ENCODE peak calls at places on chromosomes 2 and 18, in six cellular contexts. F is adipocyte; A is adrenal gland; K is A549; W is IMR-90; Q is CD8-positive, alpha-beta memory T cell. L is an unnamed sample.

GRCh38 chr2:64914247-64914646 is 75.0 kb upstream of the SLC1A4 start:
- DNase-seq in A (no peak), K (no peak), W (no peak), F (no peak), Q (no peak), L (no peak)

GRCh38 chr2:47265751-47266231 is 110.7 kb upstream of the STPG4 start:
- DNase-seq in A (no peak), F (no peak), K (no peak), Q (no peak), W (no peak), L (peak; percentile 88)

GRCh38 chr2:86298411-86299390 is 38.7 kb downstream of the REEP1 start:
- DNase-seq in F (peak; percentile 4), A (peak; percentile 24), Q (no peak), W (no peak), K (peak; percentile 65), L (no peak)

GRCh38 chr2:216426166-216426777 is 14.0 kb downstream of the SMARCAL1 start:
- DNase-seq in Q (no peak), A (no peak), F (peak; percentile 18), K (no peak), W (no peak), L (no peak)

GRCh38 chr2:54572636-54573531 is 116.8 kb downstream of the SPTBN1 start:
- DNase-seq in A (no peak), F (no peak), W (peak; percentile 91), Q (peak; percentile 29), K (no peak), L (no peak)

GRCh38 chr2:49251766-49252165 is 97.5 kb upstream of the FSHR start:
- DNase-seq in F (peak; percentile 57), W (peak; percentile 77), A (no peak), Q (no peak), K (no peak), L (no peak)

GRCh38 chr18:4236940-4237686 is 218.0 kb downstream of the DLGAP1 start:
- DNase-seq in F (no peak), Q (no peak), W (no peak), A (no peak), K (no peak), L (no peak)

GRCh38 chr2:11833601-11834000 is 87.2 kb downstream of the LPIN1 start:
- DNase-seq in F (peak; percentile 45), A (no peak), Q (no peak), W (peak; percentile 64), K (no peak), L (peak; percentile 47)

GRCh38 chr2:120625865-120626560 is 109.7 kb upstream of the GLI2 start:
- DNase-seq in F (no peak), W (no peak), K (no peak), Q (no peak), A (no peak), L (no peak)

DNA sequence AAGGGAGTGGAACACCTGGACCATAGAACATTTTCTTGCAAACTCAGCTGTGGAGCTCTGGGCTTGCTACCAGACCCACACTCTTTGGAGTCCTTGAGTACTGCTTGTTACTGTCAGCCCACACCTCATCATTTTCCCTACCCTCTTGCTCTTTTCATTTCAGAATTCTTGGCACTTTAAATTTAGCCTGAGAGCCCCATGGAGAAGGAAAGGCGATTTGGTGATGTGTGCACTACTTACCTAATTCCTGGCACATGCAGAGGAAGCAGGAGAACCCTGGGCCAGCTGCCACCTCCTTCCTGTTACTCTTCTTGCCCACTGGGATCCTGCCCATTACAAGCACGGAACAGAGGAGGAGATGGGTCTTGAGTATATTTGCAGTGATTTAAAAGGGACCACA is 31.8 kb downstream of the TMEM178A start:
- DNase-seq in A (no peak), K (no peak), W (peak; percentile 3), Q (no peak), F (no peak), L (peak; percentile 11)
- H3K4me1 ChIP-seq in A (no peaks in the 10 kb centered on the region), K (no peaks in the 10 kb centered on the region), W (peaks cover 10% of the 10 kb centered on the region), Q (no peaks in the 10 kb centered on the region), F (peaks cover 9% of the 10 kb centered on the region), L (peaks cover 10% of the 10 kb centered on the region)

GRCh38 chr2:154681741-154682140 is 16.8 kb upstream of the KCNJ3 start:
- DNase-seq in A (no peak), W (no peak), Q (no peak), F (no peak), K (no peak), L (no peak)
- H3K4me3 ChIP-seq in A (no peak overlapping the region), W (no peak overlapping the region), Q (no peak overlapping the region), F (no peak overlapping the region), K (no peak overlapping the region), L (no peak overlapping the region)

GRCh38 chr2:171320208-171320621 is 113.6 kb downstream of the METTL8 start:
- DNase-seq in K (no peak), Q (no peak), W (no peak), F (no peak), A (no peak), L (no peak)
- H3K4me1 ChIP-seq in K (no peaks in the 10 kb centered on the region), Q (peaks cover 15% of the 10 kb centered on the region), W (peaks cover 8% of the 10 kb centered on the region), F (peaks cover 10% of the 10 kb centered on the region), A (peaks cover 13% of the 10 kb centered on the region), L (peaks cover 22% of the 10 kb centered on the region)

GRCh38 chr2:30217644-30218361 is 13.5 kb upstream of the LBH start:
- DNase-seq in A (no peak), W (no peak), K (no peak), Q (no peak), F (no peak), L (no peak)
- H3K4me3 ChIP-seq in A (no peak overlapping the region), W (no peak overlapping the region), K (no peak overlapping the region), Q (no peak overlapping the region), F (no peak overlapping the region), L (no peak overlapping the region)

GRCh38 chr2:217945530-217945929 is 57.3 kb downstream of the TNS1 start:
- DNase-seq in A (peak; percentile 9), W (no peak), F (no peak), Q (no peak), K (no peak), L (no peak)
- H3K4me1 ChIP-seq in A (peaks cover 79% of the 10 kb centered on the region), W (peaks cover 32% of the 10 kb centered on the region), F (peaks cover 70% of the 10 kb centered on the region), Q (no peaks in the 10 kb centered on the region), K (peaks cover 33% of the 10 kb centered on the region), L (peaks cover 11% of the 10 kb centered on the region)

DNA sequence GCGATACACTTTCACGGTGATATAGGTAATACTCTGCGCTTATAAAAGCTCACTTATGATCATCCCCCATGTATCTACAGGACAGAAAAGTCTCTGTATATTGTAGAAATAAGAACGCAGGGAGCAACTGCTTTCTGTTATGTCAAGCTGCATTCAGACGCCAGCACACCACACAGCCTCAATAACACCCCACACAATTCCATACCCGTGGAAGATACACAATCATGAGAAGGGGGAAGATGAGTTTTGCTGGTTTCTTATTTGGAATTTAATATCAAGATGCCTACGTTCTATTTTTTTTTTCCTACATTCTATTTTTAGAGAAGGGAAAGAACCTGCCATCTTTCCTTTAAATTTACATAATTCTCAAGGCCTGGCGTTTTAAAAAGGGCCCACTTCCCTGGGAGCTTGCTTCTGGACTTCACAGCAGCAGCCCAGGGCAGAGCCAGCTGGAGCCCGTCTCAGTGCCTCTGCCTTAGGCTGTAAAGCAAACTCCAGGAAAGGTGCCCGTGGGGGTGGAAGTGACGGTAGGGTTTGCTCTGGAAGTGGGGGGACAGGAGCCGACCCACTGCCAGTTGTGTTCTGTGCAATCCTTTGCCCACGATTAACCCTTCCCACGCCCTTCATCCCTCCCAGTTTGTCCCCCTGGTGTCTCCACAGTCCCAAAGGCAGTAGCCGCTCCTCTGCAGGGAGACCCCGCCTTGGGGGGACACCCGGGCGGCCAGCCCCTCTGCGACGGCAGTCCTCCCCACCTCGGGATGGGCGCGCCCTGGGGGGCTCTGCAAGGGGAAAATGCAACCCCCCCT is 5.3 kb downstream of the PTGR3 start:
- DNase-seq in Q (no peak), F (peak; percentile 59), A (no peak), W (peak; percentile 52), K (no peak), L (no peak)
- H3K4me3 ChIP-seq in Q (no peak overlapping the region), F (peak overlapping the region; percentile 93), A (no peak overlapping the region), W (peak overlapping the region; percentile 66), K (no peak overlapping the region), L (no peak overlapping the region)